ENCODE peak calls at places on chromosomes 7 and 10, in five cellular contexts. One of them, this sample, is unnamed.

GRCh38 chr7:96547371-96547811 is 162.3 kb downstream of the SEM1 start:
- DNase-seq in GM23338: no peak
- DNase-seq in cardiac fibroblast: no peak
- DNase-seq in fibroblast of pulmonary artery: no peak
- DNase-seq in neural crest cell: no peak
- DNase-seq in this sample: no peak

GRCh38 chr7:133709036-133709880 is 417.9 kb upstream of the LRGUK start:
- DNase-seq in GM23338: no peak
- DNase-seq in cardiac fibroblast: peak; percentile 46
- DNase-seq in fibroblast of pulmonary artery: no peak
- DNase-seq in neural crest cell: no peak
- DNase-seq in this sample: no peak

GRCh38 chr10:49001402-49001801 is 61.8 kb upstream of the LRRC18 start:
- DNase-seq in GM23338: peak; percentile 76
- DNase-seq in cardiac fibroblast: no peak
- DNase-seq in fibroblast of pulmonary artery: no peak
- DNase-seq in neural crest cell: no peak
- DNase-seq in this sample: no peak

GRCh38 chr10:104681485-104681884 is 40.4 kb downstream of the SORCS3 start:
- DNase-seq in GM23338: no peak
- DNase-seq in cardiac fibroblast: no peak
- DNase-seq in fibroblast of pulmonary artery: no peak
- DNase-seq in neural crest cell: no peak
- DNase-seq in this sample: no peak

GRCh38 chr10:61211468-61211867 is 241.7 kb downstream of the TMEM26 start:
- DNase-seq in GM23338: peak; percentile 6
- DNase-seq in cardiac fibroblast: no peak
- DNase-seq in fibroblast of pulmonary artery: peak; percentile 4
- DNase-seq in neural crest cell: no peak
- DNase-seq in this sample: no peak

GRCh38 chr7:112195717-112196116 is 10.5 kb downstream of the DOCK4 start:
- DNase-seq in GM23338: no peak
- DNase-seq in cardiac fibroblast: no peak
- DNase-seq in fibroblast of pulmonary artery: no peak
- DNase-seq in neural crest cell: no peak
- DNase-seq in this sample: no peak

GRCh38 chr10:12843296-12843945 is 158.1 kb downstream of the CCDC3 start:
- DNase-seq in GM23338: no peak
- DNase-seq in cardiac fibroblast: no peak
- DNase-seq in fibroblast of pulmonary artery: no peak
- DNase-seq in neural crest cell: no peak
- DNase-seq in this sample: no peak

GRCh38 chr10:116629340-116629739 is 8.6 kb downstream of the PNLIPRP2 start:
- DNase-seq in GM23338: no peak
- DNase-seq in cardiac fibroblast: no peak
- DNase-seq in fibroblast of pulmonary artery: no peak
- DNase-seq in neural crest cell: no peak
- DNase-seq in this sample: no peak

GRCh38 chr7:130913721-130914588 is 179.9 kb upstream of the KLF14 start:
- DNase-seq in GM23338: no peak
- DNase-seq in cardiac fibroblast: no peak
- DNase-seq in fibroblast of pulmonary artery: no peak
- DNase-seq in neural crest cell: no peak
- DNase-seq in this sample: no peak

GRCh38 chr10:58065529-58065815 is 202.2 kb downstream of the IPMK start:
- DNase-seq in GM23338: no peak
- DNase-seq in cardiac fibroblast: no peak
- DNase-seq in fibroblast of pulmonary artery: no peak
- DNase-seq in neural crest cell: no peak
- DNase-seq in this sample: no peak

GRCh38 chr7:104096683-104097082 is 107.2 kb upstream of the RELN start:
- DNase-seq in GM23338: peak; percentile 42
- DNase-seq in cardiac fibroblast: peak; percentile 39
- DNase-seq in fibroblast of pulmonary artery: peak; percentile 24
- DNase-seq in neural crest cell: peak; percentile 2
- DNase-seq in this sample: no peak

GRCh38 chr10:131346456-131346855 is 34.9 kb upstream of the TCERG1L start:
- DNase-seq in GM23338: no peak
- DNase-seq in cardiac fibroblast: no peak
- DNase-seq in fibroblast of pulmonary artery: no peak
- DNase-seq in neural crest cell: no peak
- DNase-seq in this sample: no peak

GRCh38 chr7:108104324-108104723 is 25.8 kb downstream of the LAMB4 start:
- DNase-seq in GM23338: no peak
- DNase-seq in cardiac fibroblast: peak; percentile 65
- DNase-seq in fibroblast of pulmonary artery: peak; percentile 45
- DNase-seq in neural crest cell: no peak
- DNase-seq in this sample: no peak

GRCh38 chr7:105336009-105336408 is 52.7 kb downstream of the SRPK2 start:
- DNase-seq in GM23338: no peak
- DNase-seq in cardiac fibroblast: peak; percentile 41
- DNase-seq in fibroblast of pulmonary artery: peak; percentile 49
- DNase-seq in neural crest cell: no peak
- DNase-seq in this sample: no peak

GRCh38 chr10:97549587-97550322 is 22.8 kb upstream of the ANKRD2 start:
- DNase-seq in GM23338: peak; percentile 64
- DNase-seq in cardiac fibroblast: no peak
- DNase-seq in fibroblast of pulmonary artery: peak; percentile 14
- DNase-seq in neural crest cell: no peak
- DNase-seq in this sample: no peak

GRCh38 chr10:120552262-120552661 is 95.2 kb downstream of the PLPP4 start:
- DNase-seq in GM23338: no peak
- DNase-seq in cardiac fibroblast: no peak
- DNase-seq in fibroblast of pulmonary artery: no peak
- DNase-seq in neural crest cell: no peak
- DNase-seq in this sample: no peak

GRCh38 chr7:124246262-124246863 is 213.5 kb upstream of the TMEM229A start:
- DNase-seq in GM23338: peak; percentile 10
- DNase-seq in cardiac fibroblast: peak; percentile 0
- DNase-seq in fibroblast of pulmonary artery: peak; percentile 0
- DNase-seq in neural crest cell: no peak
- DNase-seq in this sample: no peak

GRCh38 chr10:28807760-28808613 is 130.7 kb downstream of the BAMBI start:
- DNase-seq in GM23338: no peak
- DNase-seq in cardiac fibroblast: peak; percentile 9
- DNase-seq in fibroblast of pulmonary artery: peak; percentile 62
- DNase-seq in neural crest cell: no peak
- DNase-seq in this sample: no peak

GRCh38 chr10:101452593-101452992 is 98.6 kb downstream of the BTRC start:
- DNase-seq in GM23338: no peak
- DNase-seq in cardiac fibroblast: no peak
- DNase-seq in fibroblast of pulmonary artery: no peak
- DNase-seq in neural crest cell: no peak
- DNase-seq in this sample: no peak

GRCh38 chr10:104273899-104274575 is 5.1 kb downstream of the GSTO2 start:
- DNase-seq in GM23338: no peak
- DNase-seq in cardiac fibroblast: peak; percentile 80
- DNase-seq in fibroblast of pulmonary artery: peak; percentile 46
- DNase-seq in neural crest cell: no peak
- DNase-seq in this sample: no peak

GRCh38 chr10:103985726-103986125 is 18.8 kb downstream of the SLK start:
- DNase-seq in GM23338: no peak
- DNase-seq in cardiac fibroblast: peak; percentile 46
- DNase-seq in fibroblast of pulmonary artery: no peak
- DNase-seq in neural crest cell: no peak
- DNase-seq in this sample: no peak

GRCh38 chr7:82413237-82413636 is 30.3 kb downstream of the CACNA2D1 start:
- DNase-seq in GM23338: peak; percentile 21
- DNase-seq in cardiac fibroblast: peak; percentile 72
- DNase-seq in fibroblast of pulmonary artery: peak; percentile 46
- DNase-seq in neural crest cell: no peak
- DNase-seq in this sample: no peak

GRCh38 chr7:127347567-127348246 is 44.8 kb downstream of the ZNF800 start:
- DNase-seq in GM23338: peak; percentile 85
- DNase-seq in cardiac fibroblast: peak; percentile 63
- DNase-seq in fibroblast of pulmonary artery: peak; percentile 71
- DNase-seq in neural crest cell: peak; percentile 59
- DNase-seq in this sample: peak; percentile 54

GRCh38 chr7:91609525-91609924 is 271.0 kb downstream of the MTERF1 start:
- DNase-seq in GM23338: no peak
- DNase-seq in cardiac fibroblast: no peak
- DNase-seq in fibroblast of pulmonary artery: no peak
- DNase-seq in neural crest cell: no peak
- DNase-seq in this sample: no peak

GRCh38 chr10:32190890-32191491 is 134.8 kb upstream of the KIF5B start:
- DNase-seq in GM23338: peak; percentile 56
- DNase-seq in cardiac fibroblast: peak; percentile 61
- DNase-seq in fibroblast of pulmonary artery: peak; percentile 61
- DNase-seq in neural crest cell: no peak
- DNase-seq in this sample: no peak

GRCh38 chr7:31023877-31024276 is 28.2 kb upstream of the ADCYAP1R1 start:
- DNase-seq in GM23338: no peak
- DNase-seq in cardiac fibroblast: no peak
- DNase-seq in fibroblast of pulmonary artery: no peak
- DNase-seq in neural crest cell: no peak
- DNase-seq in this sample: no peak

GRCh38 chr7:27115161-27116018 is 12.9 kb upstream of the HOXA2 start:
- DNase-seq in GM23338: peak; percentile 63
- DNase-seq in cardiac fibroblast: no peak
- DNase-seq in fibroblast of pulmonary artery: no peak
- DNase-seq in neural crest cell: no peak
- DNase-seq in this sample: no peak

GRCh38 chr7:8433477-8434289 is at the start of gene NXPH1:
- DNase-seq in GM23338: peak; percentile 83
- DNase-seq in cardiac fibroblast: no peak
- DNase-seq in fibroblast of pulmonary artery: no peak
- DNase-seq in neural crest cell: peak; percentile 59
- DNase-seq in this sample: no peak

GRCh38 chr7:120259382-120259781 is 13.6 kb upstream of the KCND2 start:
- DNase-seq in GM23338: no peak
- DNase-seq in cardiac fibroblast: peak; percentile 73
- DNase-seq in fibroblast of pulmonary artery: peak; percentile 41
- DNase-seq in neural crest cell: no peak
- DNase-seq in this sample: no peak

DNA sequence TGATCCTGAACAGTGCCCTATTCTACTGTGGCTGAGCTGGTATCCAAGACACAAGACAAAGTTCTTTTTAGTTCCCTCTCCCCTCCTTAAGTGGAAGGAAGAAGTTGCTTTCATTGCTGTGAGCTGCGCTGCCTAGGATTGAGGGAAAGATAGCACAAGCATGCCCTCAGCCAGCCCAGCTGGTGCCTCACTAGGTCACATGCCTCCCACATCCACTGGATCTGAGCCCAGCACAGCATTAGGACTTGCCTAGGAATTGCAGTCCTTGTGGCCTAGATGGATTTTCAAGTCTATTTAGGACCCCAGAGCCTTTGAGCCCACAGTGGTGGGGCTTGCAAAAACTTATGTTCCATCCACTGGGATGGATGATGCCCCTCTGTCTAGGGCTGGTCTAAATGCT is 214.2 kb downstream of the ZNF248 start:
- DNase-seq in GM23338: no peak
- DNase-seq in cardiac fibroblast: no peak
- DNase-seq in fibroblast of pulmonary artery: no peak
- DNase-seq in neural crest cell: no peak
- DNase-seq in this sample: no peak
- TF ChIP-seq CTCF in GM23338: no peak
- TF ChIP-seq CTCF in cardiac fibroblast: no peak
- TF ChIP-seq CTCF in fibroblast of pulmonary artery: no peak
- TF ChIP-seq CTCF in neural crest cell: no peak
- TF ChIP-seq CTCF in this sample: no peak

DNA sequence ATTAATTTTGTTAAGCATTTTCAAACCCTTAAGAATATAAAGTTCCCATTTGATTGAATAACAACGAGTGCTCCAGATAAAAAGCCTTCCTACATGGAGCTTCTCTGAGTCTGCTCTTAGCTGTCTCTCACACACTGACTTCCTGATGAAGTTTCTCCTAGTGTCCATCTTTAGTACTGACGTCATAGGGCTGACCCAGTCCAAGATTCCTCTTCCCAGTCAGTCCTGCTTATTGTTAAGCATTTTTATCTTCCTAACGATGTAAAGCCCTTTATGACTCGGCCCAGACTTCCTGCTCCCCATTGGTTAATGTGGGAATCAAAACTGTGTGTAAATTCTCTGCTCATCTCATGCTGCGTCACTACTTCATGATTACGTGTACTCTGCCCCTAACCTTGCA is 398.8 kb downstream of the TFEC start:
- DNase-seq in GM23338: peak; percentile 28
- DNase-seq in cardiac fibroblast: peak; percentile 1
- DNase-seq in fibroblast of pulmonary artery: peak; percentile 47
- DNase-seq in neural crest cell: no peak
- DNase-seq in this sample: no peak
- TF ChIP-seq CTCF in GM23338: no peak
- TF ChIP-seq CTCF in cardiac fibroblast: no peak
- TF ChIP-seq CTCF in fibroblast of pulmonary artery: no peak
- TF ChIP-seq CTCF in neural crest cell: peak; percentile 28
- TF ChIP-seq CTCF in this sample: no peak

GRCh38 chr7:10708447-10708846 is 265.2 kb upstream of the PHF14 start:
- DNase-seq in GM23338: peak; percentile 73
- DNase-seq in cardiac fibroblast: no peak
- DNase-seq in fibroblast of pulmonary artery: no peak
- DNase-seq in neural crest cell: peak; percentile 4
- DNase-seq in this sample: no peak
- TF ChIP-seq CTCF in GM23338: peak; percentile 84
- TF ChIP-seq CTCF in cardiac fibroblast: no peak
- TF ChIP-seq CTCF in fibroblast of pulmonary artery: no peak
- TF ChIP-seq CTCF in neural crest cell: peak; percentile 60
- TF ChIP-seq CTCF in this sample: no peak

DNA sequence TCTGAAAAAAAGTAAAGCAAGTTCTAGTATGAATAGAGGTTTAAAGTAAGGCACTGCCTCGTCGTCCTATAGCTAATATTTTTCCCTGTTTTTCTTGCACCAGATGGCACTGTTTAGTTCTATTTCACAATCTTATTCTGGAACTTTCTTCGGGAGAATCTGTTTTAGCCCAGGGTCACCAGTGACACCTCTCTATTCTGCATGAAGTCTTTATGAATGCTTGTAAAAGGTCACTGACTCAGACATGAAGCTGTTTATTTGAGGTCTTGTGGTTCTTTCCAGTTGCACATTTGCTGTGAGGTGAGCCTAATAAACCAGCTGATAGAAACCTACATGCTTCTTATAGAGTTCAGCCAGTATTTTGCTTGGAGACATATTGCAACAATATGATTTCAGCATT is 444.3 kb downstream of the AUTS2 start:
- DNase-seq in GM23338: no peak
- DNase-seq in cardiac fibroblast: peak; percentile 4
- DNase-seq in fibroblast of pulmonary artery: peak; percentile 21
- DNase-seq in neural crest cell: no peak
- DNase-seq in this sample: no peak
- TF ChIP-seq CTCF in GM23338: peak; percentile 34
- TF ChIP-seq CTCF in cardiac fibroblast: no peak
- TF ChIP-seq CTCF in fibroblast of pulmonary artery: peak; percentile 10
- TF ChIP-seq CTCF in neural crest cell: peak; percentile 54
- TF ChIP-seq CTCF in this sample: no peak

GRCh38 chr7:139452948-139453672 is 30.4 kb downstream of the KLRG2 start:
- DNase-seq in GM23338: peak; percentile 54
- DNase-seq in cardiac fibroblast: peak; percentile 75
- DNase-seq in fibroblast of pulmonary artery: peak; percentile 52
- DNase-seq in neural crest cell: no peak
- DNase-seq in this sample: no peak
- TF ChIP-seq CTCF in GM23338: peak; percentile 67
- TF ChIP-seq CTCF in cardiac fibroblast: peak; percentile 1
- TF ChIP-seq CTCF in fibroblast of pulmonary artery: no peak
- TF ChIP-seq CTCF in neural crest cell: no peak
- TF ChIP-seq CTCF in this sample: no peak

This sample was measured in CD14-positive monocyte.